ENCODE peak calls at places on chromosomes 16 and 17, in nine cellular contexts. One of them, this sample, is unnamed.

GRCh38 chr17:49495842-49496182 is 719 bp downstream of the NGFR start:
- DNase-seq in sigmoid colon: no peak
- DNase-seq in WERI-Rb-1: no peak
- DNase-seq in neural progenitor cell: peak; percentile 66
- DNase-seq in lung: no peak
- DNase-seq in stomach: no peak
- DNase-seq in left ventricle myocardium inferior: no peak
- DNase-seq in adrenal gland: no peak
- DNase-seq in cardiac muscle cell: no peak
- DNase-seq in this sample: no peak

GRCh38 chr16:23768581-23768980 is 13.8 kb downstream of the CHP2 start:
- DNase-seq in stomach: no peak
- DNase-seq in WERI-Rb-1: no peak
- DNase-seq in lung: no peak
- DNase-seq in left ventricle myocardium inferior: no peak
- DNase-seq in adrenal gland: no peak
- DNase-seq in sigmoid colon: no peak
- DNase-seq in cardiac muscle cell: no peak
- DNase-seq in neural progenitor cell: no peak
- DNase-seq in this sample: no peak

GRCh38 chr16:81485824-81486554 is 41.4 kb downstream of the CMIP start:
- DNase-seq in left ventricle myocardium inferior: no peak
- DNase-seq in WERI-Rb-1: no peak
- DNase-seq in cardiac muscle cell: no peak
- DNase-seq in lung: no peak
- DNase-seq in stomach: no peak
- DNase-seq in neural progenitor cell: no peak
- DNase-seq in adrenal gland: peak; percentile 83
- DNase-seq in sigmoid colon: no peak
- DNase-seq in this sample: no peak

GRCh38 chr17:38693700-38694329 is 11.3 kb upstream of the MLLT6 start:
- DNase-seq in WERI-Rb-1: no peak
- DNase-seq in stomach: peak; percentile 71
- DNase-seq in left ventricle myocardium inferior: peak; percentile 94
- DNase-seq in neural progenitor cell: no peak
- DNase-seq in cardiac muscle cell: no peak
- DNase-seq in sigmoid colon: peak; percentile 99
- DNase-seq in adrenal gland: peak; percentile 98
- DNase-seq in lung: peak; percentile 67
- DNase-seq in this sample: no peak

GRCh38 chr16:9256196-9256595 is 164.8 kb downstream of the HAPSTR1 start:
- DNase-seq in adrenal gland: peak; percentile 26
- DNase-seq in WERI-Rb-1: peak; percentile 68
- DNase-seq in stomach: peak; percentile 31
- DNase-seq in left ventricle myocardium inferior: peak; percentile 13
- DNase-seq in sigmoid colon: no peak
- DNase-seq in neural progenitor cell: peak; percentile 68
- DNase-seq in lung: no peak
- DNase-seq in cardiac muscle cell: peak; percentile 43
- DNase-seq in this sample: no peak

GRCh38 chr16:3304370-3304769 is 860 bp downstream of the TIGD7 start:
- DNase-seq in cardiac muscle cell: no peak
- DNase-seq in sigmoid colon: no peak
- DNase-seq in WERI-Rb-1: no peak
- DNase-seq in adrenal gland: no peak
- DNase-seq in neural progenitor cell: no peak
- DNase-seq in lung: no peak
- DNase-seq in stomach: no peak
- DNase-seq in left ventricle myocardium inferior: no peak
- DNase-seq in this sample: no peak

GRCh38 chr16:74563828-74564263 is 43.1 kb downstream of the GLG1 start:
- DNase-seq in lung: peak; percentile 35
- DNase-seq in left ventricle myocardium inferior: no peak
- DNase-seq in sigmoid colon: no peak
- DNase-seq in adrenal gland: peak; percentile 82
- DNase-seq in cardiac muscle cell: no peak
- DNase-seq in neural progenitor cell: no peak
- DNase-seq in WERI-Rb-1: no peak
- DNase-seq in stomach: peak; percentile 33
- DNase-seq in this sample: no peak

GRCh38 chr17:51741447-51741846 is 417.1 kb downstream of the CA10 start:
- DNase-seq in stomach: no peak
- DNase-seq in lung: no peak
- DNase-seq in left ventricle myocardium inferior: no peak
- DNase-seq in WERI-Rb-1: no peak
- DNase-seq in neural progenitor cell: no peak
- DNase-seq in cardiac muscle cell: no peak
- DNase-seq in sigmoid colon: no peak
- DNase-seq in adrenal gland: no peak
- DNase-seq in this sample: no peak

GRCh38 chr17:50542795-50543774 is 3.9 kb upstream of the SPATA20 start:
- DNase-seq in cardiac muscle cell: no peak
- DNase-seq in WERI-Rb-1: peak; percentile 79
- DNase-seq in stomach: peak; percentile 94
- DNase-seq in lung: peak; percentile 66
- DNase-seq in adrenal gland: peak; percentile 92
- DNase-seq in sigmoid colon: no peak
- DNase-seq in neural progenitor cell: no peak
- DNase-seq in left ventricle myocardium inferior: no peak
- DNase-seq in this sample: peak; percentile 52

GRCh38 chr16:25996052-25996451 is 304.3 kb downstream of the HS3ST4 start:
- DNase-seq in cardiac muscle cell: no peak
- DNase-seq in adrenal gland: no peak
- DNase-seq in neural progenitor cell: no peak
- DNase-seq in left ventricle myocardium inferior: no peak
- DNase-seq in sigmoid colon: no peak
- DNase-seq in lung: no peak
- DNase-seq in stomach: no peak
- DNase-seq in WERI-Rb-1: no peak
- DNase-seq in this sample: no peak

GRCh38 chr17:42274812-42275526 is 1.2 kb downstream of the STAT5B start:
- DNase-seq in sigmoid colon: peak; percentile 28
- DNase-seq in adrenal gland: no peak
- DNase-seq in stomach: no peak
- DNase-seq in WERI-Rb-1: no peak
- DNase-seq in cardiac muscle cell: no peak
- DNase-seq in left ventricle myocardium inferior: no peak
- DNase-seq in neural progenitor cell: no peak
- DNase-seq in lung: no peak
- DNase-seq in this sample: no peak

GRCh38 chr16:14132696-14133048 is 61.6 kb downstream of the MRTFB start:
- DNase-seq in sigmoid colon: no peak
- DNase-seq in stomach: no peak
- DNase-seq in adrenal gland: no peak
- DNase-seq in left ventricle myocardium inferior: no peak
- DNase-seq in lung: no peak
- DNase-seq in neural progenitor cell: no peak
- DNase-seq in cardiac muscle cell: no peak
- DNase-seq in WERI-Rb-1: no peak
- DNase-seq in this sample: no peak

GRCh38 chr16:81493755-81494433 is 49.3 kb downstream of the CMIP start:
- DNase-seq in lung: no peak
- DNase-seq in adrenal gland: peak; percentile 86
- DNase-seq in neural progenitor cell: no peak
- DNase-seq in left ventricle myocardium inferior: no peak
- DNase-seq in WERI-Rb-1: no peak
- DNase-seq in sigmoid colon: no peak
- DNase-seq in stomach: peak; percentile 78
- DNase-seq in cardiac muscle cell: no peak
- DNase-seq in this sample: peak; percentile 95

GRCh38 chr16:70725912-70726828 is 40.3 kb upstream of the MTSS2 start:
- DNase-seq in stomach: no peak
- DNase-seq in cardiac muscle cell: peak; percentile 65
- DNase-seq in left ventricle myocardium inferior: peak; percentile 79
- DNase-seq in neural progenitor cell: no peak
- DNase-seq in adrenal gland: peak; percentile 66
- DNase-seq in sigmoid colon: peak; percentile 93
- DNase-seq in lung: peak; percentile 59
- DNase-seq in WERI-Rb-1: no peak
- DNase-seq in this sample: no peak

GRCh38 chr16:56933828-56934598 is 2.1 kb downstream of the HERPUD1 start:
- DNase-seq in stomach: no peak
- DNase-seq in cardiac muscle cell: no peak
- DNase-seq in adrenal gland: no peak
- DNase-seq in lung: no peak
- DNase-seq in sigmoid colon: no peak
- DNase-seq in WERI-Rb-1: no peak
- DNase-seq in left ventricle myocardium inferior: no peak
- DNase-seq in neural progenitor cell: no peak
- DNase-seq in this sample: no peak

GRCh38 chr16:30949655-30950515 is 1.0 kb downstream of the ORAI3 start:
- DNase-seq in WERI-Rb-1: peak; percentile 79
- DNase-seq in left ventricle myocardium inferior: peak; percentile 87
- DNase-seq in sigmoid colon: peak; percentile 95
- DNase-seq in cardiac muscle cell: peak; percentile 66
- DNase-seq in lung: peak; percentile 80
- DNase-seq in stomach: peak; percentile 67
- DNase-seq in neural progenitor cell: peak; percentile 67
- DNase-seq in adrenal gland: peak; percentile 98
- DNase-seq in this sample: peak; percentile 98

GRCh38 chr16:16974192-16974591 is 496.6 kb downstream of the XYLT1 start:
- DNase-seq in cardiac muscle cell: no peak
- DNase-seq in lung: no peak
- DNase-seq in WERI-Rb-1: no peak
- DNase-seq in stomach: no peak
- DNase-seq in sigmoid colon: no peak
- DNase-seq in adrenal gland: peak; percentile 10
- DNase-seq in neural progenitor cell: no peak
- DNase-seq in left ventricle myocardium inferior: no peak
- DNase-seq in this sample: no peak

GRCh38 chr17:48612456-48612853 is 1.6 kb upstream of the HOXB7 start:
- DNase-seq in WERI-Rb-1: no peak
- DNase-seq in adrenal gland: no peak
- DNase-seq in cardiac muscle cell: no peak
- DNase-seq in sigmoid colon: no peak
- DNase-seq in neural progenitor cell: no peak
- DNase-seq in lung: no peak
- DNase-seq in left ventricle myocardium inferior: no peak
- DNase-seq in stomach: no peak
- DNase-seq in this sample: no peak

GRCh38 chr17:77253611-77254051 is 112.9 kb downstream of the SEC14L1 start:
- DNase-seq in neural progenitor cell: no peak
- DNase-seq in left ventricle myocardium inferior: no peak
- DNase-seq in cardiac muscle cell: no peak
- DNase-seq in WERI-Rb-1: no peak
- DNase-seq in sigmoid colon: no peak
- DNase-seq in lung: peak; percentile 56
- DNase-seq in stomach: no peak
- DNase-seq in adrenal gland: no peak
- DNase-seq in this sample: no peak

GRCh38 chr16:87064731-87065720 is 252.2 kb downstream of the C16orf95 start:
- DNase-seq in WERI-Rb-1: no peak
- DNase-seq in adrenal gland: no peak
- DNase-seq in sigmoid colon: peak; percentile 46
- DNase-seq in lung: no peak
- DNase-seq in left ventricle myocardium inferior: no peak
- DNase-seq in cardiac muscle cell: no peak
- DNase-seq in neural progenitor cell: no peak
- DNase-seq in stomach: no peak
- DNase-seq in this sample: no peak

GRCh38 chr16:56136256-56136655 is 55.0 kb upstream of the GNAO1 start:
- DNase-seq in stomach: no peak
- DNase-seq in lung: no peak
- DNase-seq in cardiac muscle cell: no peak
- DNase-seq in left ventricle myocardium inferior: no peak
- DNase-seq in sigmoid colon: no peak
- DNase-seq in WERI-Rb-1: no peak
- DNase-seq in neural progenitor cell: no peak
- DNase-seq in adrenal gland: no peak
- DNase-seq in this sample: no peak

GRCh38 chr17:36608794-36609497 is 7.6 kb downstream of the MRM1 start:
- DNase-seq in left ventricle myocardium inferior: peak; percentile 27
- DNase-seq in stomach: no peak
- DNase-seq in cardiac muscle cell: peak; percentile 63
- DNase-seq in lung: no peak
- DNase-seq in neural progenitor cell: peak; percentile 69
- DNase-seq in adrenal gland: peak; percentile 75
- DNase-seq in sigmoid colon: no peak
- DNase-seq in WERI-Rb-1: peak; percentile 70
- DNase-seq in this sample: no peak

GRCh38 chr17:61349350-61349749 is 50.3 kb upstream of the TBX2 start:
- DNase-seq in left ventricle myocardium inferior: no peak
- DNase-seq in sigmoid colon: no peak
- DNase-seq in stomach: no peak
- DNase-seq in adrenal gland: no peak
- DNase-seq in WERI-Rb-1: no peak
- DNase-seq in cardiac muscle cell: peak; percentile 41
- DNase-seq in neural progenitor cell: no peak
- DNase-seq in lung: no peak
- DNase-seq in this sample: no peak
- TF ChIP-seq CTCF in left ventricle myocardium inferior: peak; percentile 19
- TF ChIP-seq CTCF in sigmoid colon: no peak
- TF ChIP-seq CTCF in stomach: no peak
- TF ChIP-seq CTCF in adrenal gland: peak; percentile 15
- TF ChIP-seq CTCF in WERI-Rb-1: peak; percentile 39
- TF ChIP-seq CTCF in cardiac muscle cell: peak; percentile 29
- TF ChIP-seq CTCF in neural progenitor cell: peak; percentile 48
- TF ChIP-seq CTCF in lung: no peak
- TF ChIP-seq CTCF in this sample: no peak

GRCh38 chr17:68231536-68231935 is 16.3 kb upstream of the AMZ2 start:
- DNase-seq in left ventricle myocardium inferior: no peak
- DNase-seq in WERI-Rb-1: no peak
- DNase-seq in lung: no peak
- DNase-seq in neural progenitor cell: no peak
- DNase-seq in sigmoid colon: no peak
- DNase-seq in cardiac muscle cell: no peak
- DNase-seq in stomach: no peak
- DNase-seq in adrenal gland: no peak
- DNase-seq in this sample: no peak
- H3K27ac ChIP-seq in left ventricle myocardium inferior: no peak overlapping the region
- H3K27ac ChIP-seq in WERI-Rb-1: no peak overlapping the region
- H3K27ac ChIP-seq in lung: no peak overlapping the region
- H3K27ac ChIP-seq in neural progenitor cell: no peak overlapping the region
- H3K27ac ChIP-seq in sigmoid colon: no peak overlapping the region
- H3K27ac ChIP-seq in cardiac muscle cell: no peak overlapping the region
- H3K27ac ChIP-seq in stomach: no peak overlapping the region
- H3K27ac ChIP-seq in adrenal gland: no peak overlapping the region
- H3K27ac ChIP-seq in this sample: no peak overlapping the region

DNA sequence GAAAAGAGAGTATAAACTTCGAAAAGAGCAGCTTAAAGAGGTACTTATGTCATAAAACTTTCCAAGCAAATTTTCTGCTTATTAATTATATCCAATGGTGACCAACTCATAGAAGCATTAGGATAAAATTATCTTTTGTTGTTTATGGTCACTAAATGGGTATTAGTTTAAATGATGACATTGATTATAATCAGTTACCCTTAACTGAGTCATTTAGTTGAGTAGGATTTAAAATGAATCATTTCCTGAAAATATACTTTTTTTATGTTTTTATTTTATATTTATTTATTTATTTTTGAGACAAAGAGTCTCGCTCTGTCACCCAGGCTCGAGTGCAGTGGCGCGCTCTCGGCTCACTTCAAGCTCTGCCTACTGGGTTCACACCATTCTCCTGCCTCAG is 55.9 kb downstream of the ABHD15 start:
- DNase-seq in adrenal gland: no peak
- DNase-seq in sigmoid colon: no peak
- DNase-seq in WERI-Rb-1: no peak
- DNase-seq in lung: no peak
- DNase-seq in cardiac muscle cell: no peak
- DNase-seq in left ventricle myocardium inferior: no peak
- DNase-seq in neural progenitor cell: no peak
- DNase-seq in stomach: no peak
- DNase-seq in this sample: no peak
- H3K36me3 ChIP-seq in adrenal gland: peaks cover 59% of the 10 kb centered on the region
- H3K36me3 ChIP-seq in sigmoid colon: peaks cover 92% of the 10 kb centered on the region
- H3K36me3 ChIP-seq in WERI-Rb-1: peaks cover 72% of the 10 kb centered on the region
- H3K36me3 ChIP-seq in lung: peaks cover 12% of the 10 kb centered on the region
- H3K36me3 ChIP-seq in cardiac muscle cell: peaks cover 63% of the 10 kb centered on the region
- H3K36me3 ChIP-seq in left ventricle myocardium inferior: peaks cover 87% of the 10 kb centered on the region
- H3K36me3 ChIP-seq in neural progenitor cell: peaks cover 32% of the 10 kb centered on the region
- H3K36me3 ChIP-seq in stomach: peaks cover 96% of the 10 kb centered on the region
- H3K36me3 ChIP-seq in this sample: peaks cover 85% of the 10 kb centered on the region

GRCh38 chr17:15268003-15268402 is 2.9 kb upstream of the PMP22 start:
- DNase-seq in lung: no peak
- DNase-seq in stomach: no peak
- DNase-seq in neural progenitor cell: no peak
- DNase-seq in sigmoid colon: no peak
- DNase-seq in adrenal gland: no peak
- DNase-seq in cardiac muscle cell: no peak
- DNase-seq in left ventricle myocardium inferior: no peak
- DNase-seq in WERI-Rb-1: no peak
- DNase-seq in this sample: no peak
- TF ChIP-seq CTCF in lung: no peak
- TF ChIP-seq CTCF in stomach: no peak
- TF ChIP-seq CTCF in neural progenitor cell: no peak
- TF ChIP-seq CTCF in sigmoid colon: no peak
- TF ChIP-seq CTCF in adrenal gland: no peak
- TF ChIP-seq CTCF in cardiac muscle cell: no peak
- TF ChIP-seq CTCF in left ventricle myocardium inferior: no peak
- TF ChIP-seq CTCF in WERI-Rb-1: no peak
- TF ChIP-seq CTCF in this sample: no peak

This sample was measured in RWPE2.